ENCODE peak calls at places on chromosomes 5 and 9, in ten cellular contexts. R is activated CD4-positive, alpha-beta T cell treated with anti-CD3 and anti-CD28 coated beads for 24 hours; L is cardiac septum; Q is NCI-H1092 treated with DMSO at 0.1 percent for 48 hours; N is CD8-positive, alpha-beta memory T cell; Z is neural progenitor cell; I is GDM1; H is glomerular endothelial cell; M is activated CD8-positive, alpha-beta memory T cell treated with anti-CD3 and anti-CD28 coated beads, Interleukin-2, amount 50 U/mL, for 48 hours; J is stimulated activated CD8-positive, alpha-beta memory T cell treated with anti-CD3 and anti-CD28 coated beads, Interleukin-2, amount 100 ng/mL, for 1 hour. D is an unnamed sample.
A peak's percentile ranks its signal among the peaks of the same experiment; 100 is the strongest.

GRCh38 chr5:68711311-68712200 is 382.3 kb upstream of the SLC30A5 start:
- DNase-seq in R (no peak), L (no peak), Q (no peak), N (peak; percentile 66), Z (no peak), I (no peak), H (no peak), M (peak; percentile 51), J (no peak), D (peak; percentile 10)

GRCh38 chr5:125484272-125485002 is 738.0 kb upstream of the ZNF608 start:
- DNase-seq in R (no peak), L (peak; percentile 75), Q (peak; percentile 93), N (no peak), Z (peak; percentile 9), I (no peak), H (peak; percentile 66), M (no peak), J (no peak), D (no peak)

GRCh38 chr9:96420468-96421219 is 2.5 kb upstream of the ZNF367 start:
- DNase-seq in R (no peak), L (no peak), Q (no peak), N (no peak), Z (peak; percentile 46), I (peak; percentile 21), H (peak; percentile 96), M (no peak), J (no peak), D (no peak)

GRCh38 chr5:138623053-138623452 is 47.9 kb upstream of the HSPA9 start:
- DNase-seq in R (no peak), L (peak; percentile 44), Q (no peak), N (no peak), Z (no peak), I (no peak), H (no peak), M (no peak), J (no peak), D (no peak)

GRCh38 chr9:107358867-107359440 is 75.9 kb downstream of the RAD23B start:
- DNase-seq in R (no peak), L (no peak), Q (peak; percentile 69), N (no peak), Z (no peak), I (no peak), H (no peak), M (no peak), J (no peak), D (no peak)

GRCh38 chr5:113246371-113246870 is 188.4 kb downstream of the TSSK1B start:
- DNase-seq in R (no peak), L (no peak), Q (no peak), N (no peak), Z (no peak), I (no peak), H (no peak), M (no peak), J (no peak), D (no peak)

GRCh38 chr9:87595605-87596004 is 97.9 kb downstream of the DAPK1 start:
- DNase-seq in R (no peak), L (no peak), Q (no peak), N (no peak), Z (peak; percentile 47), I (no peak), H (no peak), M (no peak), J (no peak), D (no peak)

GRCh38 chr5:136279314-136279713 is 86.0 kb downstream of the TRPC7 start:
- DNase-seq in R (no peak), L (no peak), Q (no peak), N (no peak), Z (no peak), I (no peak), H (no peak), M (no peak), J (no peak), D (no peak)

GRCh38 chr9:104775574-104775936 is 11.6 kb downstream of the NIPSNAP3B start:
- DNase-seq in R (no peak), L (no peak), Q (no peak), N (no peak), Z (no peak), I (no peak), H (no peak), M (no peak), J (no peak), D (no peak)

GRCh38 chr5:9332026-9332425 is 213.8 kb downstream of the SEMA5A start:
- DNase-seq in R (no peak), L (no peak), Q (no peak), N (no peak), Z (no peak), I (no peak), H (no peak), M (no peak), J (no peak), D (no peak)

GRCh38 chr9:129148463-129149204 is 29.4 kb downstream of the IER5L start:
- DNase-seq in R (no peak), L (no peak), Q (no peak), N (no peak), Z (no peak), I (no peak), H (no peak), M (no peak), J (no peak), D (no peak)

GRCh38 chr9:72931897-72932296 is 21.0 kb downstream of the ALDH1A1 start:
- DNase-seq in R (no peak), L (no peak), Q (no peak), N (no peak), Z (no peak), I (no peak), H (no peak), M (no peak), J (no peak), D (no peak)

GRCh38 chr9:22170162-22170932 is 161.2 kb upstream of the CDKN2B start:
- DNase-seq in R (no peak), L (no peak), Q (no peak), N (no peak), Z (no peak), I (no peak), H (no peak), M (no peak), J (no peak), D (no peak)

GRCh38 chr9:133813749-133814585 is 75.8 kb upstream of the SARDH start:
- DNase-seq in R (no peak), L (no peak), Q (no peak), N (no peak), Z (no peak), I (no peak), H (no peak), M (no peak), J (no peak), D (no peak)

GRCh38 chr5:62633243-62633642 is 54.6 kb downstream of the LRRC70 start:
- DNase-seq in R (no peak), L (no peak), Q (no peak), N (no peak), Z (no peak), I (no peak), H (no peak), M (no peak), J (no peak), D (no peak)

GRCh38 chr5:39024884-39025283 is 49.3 kb downstream of the RICTOR start:
- DNase-seq in R (no peak), L (no peak), Q (no peak), N (no peak), Z (no peak), I (no peak), H (no peak), M (no peak), J (no peak), D (no peak)

GRCh38 chr9:115694014-115694413 is 459.6 kb upstream of the PAPPA start:
- DNase-seq in R (no peak), L (no peak), Q (no peak), N (no peak), Z (peak; percentile 73), I (no peak), H (no peak), M (no peak), J (no peak), D (no peak)

GRCh38 chr9:91930475-91930874 is 19.6 kb downstream of the ROR2 start:
- DNase-seq in R (no peak), L (no peak), Q (no peak), N (no peak), Z (no peak), I (no peak), H (no peak), M (no peak), J (no peak), D (no peak)

GRCh38 chr9:95217936-95218335 is 99.6 kb downstream of the FANCC start:
- DNase-seq in R (no peak), L (no peak), Q (no peak), N (no peak), Z (no peak), I (no peak), H (no peak), M (no peak), J (no peak), D (no peak)

D was measured in activated T-helper 2 cell treated with anti-CD3 and anti-CD28 coated beads, Interferon-gamma antibody, Interleukin-2, Interleukin-4, amounts not matched to agents 10 μg/mL and 5 μg/mL and 100 μg/mL, durations not matched to agents 14 hours and 24 hours and 36 hours.